ENCODE peak calls at places on chromosomes 4 and X, in seven cellular contexts. E is mammary epithelial cell; N is naive thymus-derived CD4-positive, alpha-beta T cell; K is DND-41; J is testis; D is foreskin fibroblast; V is iPS-NIHi11. F is an unnamed sample.

GRCh38 chr4:82381661-82382284 is 8.0 kb upstream of the HNRNPD start:
- DNase-seq in N (no peak), J (peak; percentile 29), K (no peak), D (peak; percentile 59), V (no peak), E (no peak), F (no peak)

GRCh38 chr4:153346563-153346962 is 2.1 kb downstream of the MND1 start:
- DNase-seq in D (peak; percentile 37), E (no peak), J (no peak), V (peak; percentile 23), K (peak; percentile 63), N (no peak), F (no peak)

GRCh38 chr4:39526810-39527295 is 386 bp downstream of the UGDH start:
- DNase-seq in K (peak; percentile 47), V (peak; percentile 86), N (peak; percentile 2), D (no peak), E (no peak), J (peak; percentile 29), F (no peak)

GRCh38 chr4:3283916-3284315 is 8.9 kb upstream of the RGS12 start:
- DNase-seq in K (peak; percentile 0), V (no peak), N (no peak), J (peak; percentile 10), E (no peak), D (peak; percentile 25), F (no peak)

GRCh38 chrX:136647969-136648368 is at the start of gene CD40LG:
- DNase-seq in N (no peak), J (no peak), D (no peak), V (no peak), E (no peak), K (no peak), F (no peak)

GRCh38 chrX:11557120-11557519 is 108.6 kb downstream of the ARHGAP6 start:
- DNase-seq in K (no peak), V (no peak), J (no peak), E (peak; percentile 58), N (no peak), D (peak; percentile 77), F (no peak)

GRCh38 chr4:80301884-80302283 is 33.6 kb upstream of the CFAP299 start:
- DNase-seq in J (no peak), N (no peak), D (no peak), E (no peak), V (no peak), K (no peak), F (no peak)

GRCh38 chr4:65018313-65018712 is 609.1 kb upstream of the TECRL start:
- DNase-seq in K (no peak), V (no peak), J (no peak), E (no peak), N (no peak), D (no peak), F (no peak)

GRCh38 chr4:67892253-67892652 is 8.5 kb upstream of the TMPRSS11D start:
- DNase-seq in V (no peak), D (no peak), N (no peak), J (no peak), E (peak; percentile 56), K (no peak), F (no peak)

GRCh38 chr4:14059006-14059405 is 431.5 kb upstream of the BOD1L1 start:
- DNase-seq in E (peak; percentile 23), N (no peak), J (no peak), K (no peak), V (no peak), D (peak; percentile 43), F (no peak)

GRCh38 chr4:152255437-152255836 is 280.5 kb downstream of the FBXW7 start:
- DNase-seq in N (peak; percentile 58), V (no peak), E (no peak), D (peak; percentile 35), K (peak; percentile 90), J (no peak), F (no peak)

F was measured in HAP-1.